ENCODE peak calls at places on chromosomes 13 and 19, in six cellular contexts. One of them, this sample, is unnamed.

GRCh38 chr19:45952691-45953505 is 20.8 kb downstream of the NOVA2 start:
- DNase-seq in IMR-90: peak
- DNase-seq in esophagus squamous epithelium: no peak
- DNase-seq in GM12878: no peak
- DNase-seq in Peyer's patch: no peak
- DNase-seq in GM12891: no peak
- DNase-seq in this sample: no peak

GRCh38 chr19:8248348-8249328 is 39.5 kb downstream of the CERS4 start:
- DNase-seq in GM12891: no peak
- DNase-seq in Peyer's patch: no peak
- DNase-seq in GM12878: no peak
- DNase-seq in esophagus squamous epithelium: no peak
- DNase-seq in IMR-90: no peak
- DNase-seq in this sample: no peak

GRCh38 chr19:53157601-53158000 is 1.3 kb downstream of the ZNF347 start:
- DNase-seq in esophagus squamous epithelium: no peak
- DNase-seq in GM12891: no peak
- DNase-seq in GM12878: no peak
- DNase-seq in IMR-90: peak
- DNase-seq in Peyer's patch: no peak
- DNase-seq in this sample: no peak

GRCh38 chr19:51398096-51398704 is 7.8 kb upstream of the C19orf84 start:
- DNase-seq in IMR-90: peak
- DNase-seq in GM12891: no peak
- DNase-seq in esophagus squamous epithelium: no peak
- DNase-seq in GM12878: no peak
- DNase-seq in Peyer's patch: no peak
- DNase-seq in this sample: no peak

GRCh38 chr13:100432611-100433010 is 156.0 kb downstream of the GGACT start:
- DNase-seq in GM12878: no peak
- DNase-seq in GM12891: no peak
- DNase-seq in Peyer's patch: no peak
- DNase-seq in IMR-90: no peak
- DNase-seq in esophagus squamous epithelium: no peak
- DNase-seq in this sample: no peak

GRCh38 chr13:106479849-106480400 is 55.5 kb downstream of the EFNB2 start:
- DNase-seq in GM12891: no peak
- DNase-seq in GM12878: no peak
- DNase-seq in Peyer's patch: no peak
- DNase-seq in IMR-90: no peak
- DNase-seq in esophagus squamous epithelium: no peak
- DNase-seq in this sample: no peak

GRCh38 chr19:34482380-34483250 is 1.1 kb downstream of the WTIP start:
- DNase-seq in esophagus squamous epithelium: no peak
- DNase-seq in IMR-90: peak
- DNase-seq in GM12891: no peak
- DNase-seq in GM12878: no peak
- DNase-seq in Peyer's patch: no peak
- DNase-seq in this sample: peak

GRCh38 chr13:81540777-81541176 is 1199.9 kb upstream of the SPRY2 start:
- DNase-seq in IMR-90: no peak
- DNase-seq in GM12891: no peak
- DNase-seq in esophagus squamous epithelium: no peak
- DNase-seq in GM12878: no peak
- DNase-seq in Peyer's patch: no peak
- DNase-seq in this sample: no peak

GRCh38 chr19:6911523-6911922 is 24.1 kb downstream of the ADGRE1 start:
- DNase-seq in IMR-90: no peak
- DNase-seq in esophagus squamous epithelium: no peak
- DNase-seq in GM12878: no peak
- DNase-seq in GM12891: no peak
- DNase-seq in Peyer's patch: no peak
- DNase-seq in this sample: no peak

GRCh38 chr13:51768976-51769375 is 35.0 kb downstream of the DHRS12 start:
- DNase-seq in GM12878: no peak
- DNase-seq in esophagus squamous epithelium: no peak
- DNase-seq in IMR-90: no peak
- DNase-seq in GM12891: no peak
- DNase-seq in Peyer's patch: no peak
- DNase-seq in this sample: no peak

GRCh38 chr13:55653497-55653896 is 1487.2 kb upstream of the PRR20A start:
- DNase-seq in IMR-90: no peak
- DNase-seq in Peyer's patch: no peak
- DNase-seq in esophagus squamous epithelium: no peak
- DNase-seq in GM12891: no peak
- DNase-seq in GM12878: no peak
- DNase-seq in this sample: no peak

GRCh38 chr19:5434970-5435641 is 20.1 kb upstream of the ZNRF4 start:
- DNase-seq in IMR-90: peak
- DNase-seq in esophagus squamous epithelium: no peak
- DNase-seq in GM12878: no peak
- DNase-seq in Peyer's patch: no peak
- DNase-seq in GM12891: no peak
- DNase-seq in this sample: no peak

GRCh38 chr13:72208112-72208645 is 341.2 kb upstream of the DACH1 start:
- DNase-seq in GM12878: no peak
- DNase-seq in GM12891: no peak
- DNase-seq in Peyer's patch: no peak
- DNase-seq in IMR-90: no peak
- DNase-seq in esophagus squamous epithelium: no peak
- DNase-seq in this sample: no peak

GRCh38 chr13:108960006-108960405 is 330.6 kb downstream of the MYO16 start:
- DNase-seq in GM12878: no peak
- DNase-seq in GM12891: no peak
- DNase-seq in Peyer's patch: no peak
- DNase-seq in esophagus squamous epithelium: no peak
- DNase-seq in IMR-90: no peak
- DNase-seq in this sample: no peak

GRCh38 chr13:113122571-113123225 is at the start of gene F10:
- DNase-seq in IMR-90: peak
- DNase-seq in GM12891: no peak
- DNase-seq in GM12878: no peak
- DNase-seq in Peyer's patch: peak
- DNase-seq in esophagus squamous epithelium: no peak
- DNase-seq in this sample: peak
- TF ChIP-seq POLR2A in IMR-90: no peak
- TF ChIP-seq POLR2A in GM12891: no peak
- TF ChIP-seq POLR2A in GM12878: no peak
- TF ChIP-seq POLR2A in Peyer's patch: peak
- TF ChIP-seq POLR2A in esophagus squamous epithelium: no peak
- TF ChIP-seq POLR2A in this sample: no peak

GRCh38 chr13:36857273-36857672 is 38.3 kb downstream of the RFXAP start:
- DNase-seq in esophagus squamous epithelium: no peak
- DNase-seq in Peyer's patch: no peak
- DNase-seq in IMR-90: no peak
- DNase-seq in GM12878: no peak
- DNase-seq in GM12891: no peak
- DNase-seq in this sample: no peak
- TF ChIP-seq POLR2A in esophagus squamous epithelium: no peak
- TF ChIP-seq POLR2A in Peyer's patch: no peak
- TF ChIP-seq POLR2A in IMR-90: no peak
- TF ChIP-seq POLR2A in GM12878: no peak
- TF ChIP-seq POLR2A in GM12891: no peak
- TF ChIP-seq POLR2A in this sample: no peak

DNA sequence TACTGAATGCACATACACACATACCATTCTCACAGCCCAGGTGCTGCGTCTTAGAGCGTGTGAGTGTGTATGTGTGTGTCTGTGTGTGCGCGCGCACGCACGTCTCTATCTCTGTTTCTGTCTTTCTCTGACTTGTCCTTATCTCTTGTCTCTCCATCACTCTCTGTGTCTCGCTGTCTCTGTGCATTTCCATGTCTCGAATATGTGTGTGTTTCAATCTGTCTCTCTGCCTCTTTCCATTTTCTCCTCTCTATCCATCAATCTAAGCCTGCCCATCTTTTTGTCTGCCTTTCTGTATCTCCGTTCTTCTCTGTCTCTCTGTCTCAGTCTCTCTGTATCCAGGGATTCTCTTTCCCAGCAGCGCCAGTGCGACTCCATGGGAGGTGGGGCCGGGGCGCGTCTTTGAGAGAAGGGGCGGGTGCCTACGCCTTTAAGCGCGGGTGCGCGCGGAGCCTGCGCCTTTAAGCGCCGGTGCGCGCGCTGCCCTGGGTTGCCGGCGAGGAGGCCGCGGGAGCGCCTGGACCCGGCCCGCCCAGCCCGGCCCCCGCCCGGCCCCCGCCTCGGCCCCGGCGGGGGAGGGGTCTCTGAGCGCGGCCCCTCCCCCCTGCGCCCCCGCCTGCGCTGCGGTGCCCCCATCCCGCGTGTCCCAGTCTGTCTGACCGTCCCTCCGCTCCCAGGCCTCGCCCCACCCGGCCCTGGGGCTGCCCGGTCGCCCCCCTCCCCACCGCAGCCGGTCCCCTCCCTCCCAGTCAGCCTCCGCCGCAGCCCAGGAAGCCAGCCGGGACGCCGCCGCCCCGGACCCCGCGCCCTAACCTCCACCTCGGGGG is at the start of gene LRFN3:
- DNase-seq in esophagus squamous epithelium: no peak
- DNase-seq in Peyer's patch: peak
- DNase-seq in GM12878: no peak
- DNase-seq in IMR-90: peak
- DNase-seq in GM12891: peak
- DNase-seq in this sample: no peak
- TF ChIP-seq POLR2A in esophagus squamous epithelium: no peak
- TF ChIP-seq POLR2A in Peyer's patch: no peak
- TF ChIP-seq POLR2A in GM12878: no peak
- TF ChIP-seq POLR2A in IMR-90: no peak
- TF ChIP-seq POLR2A in GM12891: no peak
- TF ChIP-seq POLR2A in this sample: no peak

GRCh38 chr13:41822560-41822959 is 138.3 kb downstream of the VWA8 start:
- DNase-seq in GM12891: no peak
- DNase-seq in GM12878: no peak
- DNase-seq in esophagus squamous epithelium: no peak
- DNase-seq in Peyer's patch: no peak
- DNase-seq in IMR-90: no peak
- DNase-seq in this sample: no peak

GRCh38 chr13:41825691-41826090 is 135.2 kb downstream of the VWA8 start:
- DNase-seq in GM12878: no peak
- DNase-seq in Peyer's patch: no peak
- DNase-seq in esophagus squamous epithelium: no peak
- DNase-seq in GM12891: no peak
- DNase-seq in IMR-90: peak
- DNase-seq in this sample: no peak

GRCh38 chr13:41816057-41816456 is 144.9 kb downstream of the VWA8 start:
- DNase-seq in esophagus squamous epithelium: no peak
- DNase-seq in IMR-90: no peak
- DNase-seq in GM12878: no peak
- DNase-seq in GM12891: no peak
- DNase-seq in Peyer's patch: no peak
- DNase-seq in this sample: no peak

GRCh38 chr13:41823486-41823885 is 137.4 kb downstream of the VWA8 start:
- DNase-seq in IMR-90: no peak
- DNase-seq in GM12891: no peak
- DNase-seq in GM12878: no peak
- DNase-seq in esophagus squamous epithelium: no peak
- DNase-seq in Peyer's patch: no peak
- DNase-seq in this sample: no peak

DNA sequence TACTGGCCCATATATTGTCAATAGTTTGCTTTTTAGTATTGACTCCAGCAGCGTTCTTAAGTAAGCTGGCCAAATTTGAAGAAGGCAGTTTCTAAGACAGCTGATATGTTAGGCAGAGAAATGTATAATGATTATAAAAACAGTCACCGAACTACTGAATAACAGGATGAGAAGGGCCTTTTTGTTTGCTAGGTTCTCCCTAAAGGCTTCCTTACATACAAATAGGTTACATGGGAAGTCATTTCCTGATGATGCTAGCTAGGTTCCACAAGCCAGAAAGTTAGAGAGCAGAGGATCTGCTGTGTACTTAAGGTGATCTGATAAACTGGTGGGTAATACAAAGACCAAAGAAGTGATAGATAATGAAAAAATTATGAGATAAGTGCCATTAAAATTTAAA is 139.7 kb downstream of the VWA8 start:
- DNase-seq in IMR-90: no peak
- DNase-seq in Peyer's patch: no peak
- DNase-seq in GM12878: no peak
- DNase-seq in GM12891: no peak
- DNase-seq in esophagus squamous epithelium: no peak
- DNase-seq in this sample: no peak
- TF ChIP-seq POLR2A in IMR-90: no peak
- TF ChIP-seq POLR2A in Peyer's patch: no peak
- TF ChIP-seq POLR2A in GM12878: no peak
- TF ChIP-seq POLR2A in GM12891: no peak
- TF ChIP-seq POLR2A in esophagus squamous epithelium: no peak
- TF ChIP-seq POLR2A in this sample: no peak

GRCh38 chr19:4028334-4029246 is 21.1 kb downstream of the PIAS4 start:
- DNase-seq in IMR-90: no peak
- DNase-seq in Peyer's patch: no peak
- DNase-seq in GM12878: no peak
- DNase-seq in GM12891: no peak
- DNase-seq in esophagus squamous epithelium: no peak
- DNase-seq in this sample: no peak
- TF ChIP-seq POLR2A in IMR-90: no peak
- TF ChIP-seq POLR2A in Peyer's patch: no peak
- TF ChIP-seq POLR2A in GM12878: peak
- TF ChIP-seq POLR2A in GM12891: no peak
- TF ChIP-seq POLR2A in esophagus squamous epithelium: no peak
- TF ChIP-seq POLR2A in this sample: no peak

DNA sequence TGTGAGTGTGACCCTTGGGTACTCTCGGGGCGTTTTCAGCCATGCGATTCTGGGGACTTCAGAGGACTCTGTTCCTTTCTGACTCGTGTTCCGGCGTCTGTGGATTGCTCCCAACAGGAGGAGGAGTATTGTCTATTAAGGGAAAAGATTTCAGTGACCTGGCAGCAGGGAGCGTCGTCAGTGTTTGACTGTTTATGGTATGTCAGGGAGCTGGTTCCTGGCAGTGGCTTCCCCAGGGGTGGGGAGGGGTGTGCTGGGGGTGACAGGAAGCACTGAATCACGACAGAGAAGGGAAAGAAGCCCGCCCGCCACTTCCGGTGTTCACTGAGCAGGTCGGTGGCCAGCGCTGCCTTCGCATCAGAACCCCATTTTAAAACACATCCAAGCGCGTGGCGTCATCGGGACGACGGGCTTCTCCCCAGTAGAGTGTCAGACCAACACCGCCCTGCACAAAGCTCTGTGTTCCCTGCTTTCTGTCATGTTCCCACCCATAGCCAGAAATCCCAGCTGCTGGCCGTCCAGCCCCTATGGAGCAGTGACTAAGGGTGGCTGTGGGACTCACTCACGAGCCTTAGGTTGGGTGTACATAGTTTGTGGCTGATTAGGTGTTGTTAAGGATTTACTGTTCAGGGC is 33.8 kb downstream of the COL4A2 start:
- DNase-seq in Peyer's patch: peak
- DNase-seq in IMR-90: peak
- DNase-seq in GM12878: no peak
- DNase-seq in esophagus squamous epithelium: no peak
- DNase-seq in GM12891: no peak
- DNase-seq in this sample: peak
- TF ChIP-seq POLR2A in Peyer's patch: no peak
- TF ChIP-seq POLR2A in IMR-90: peak
- TF ChIP-seq POLR2A in GM12878: no peak
- TF ChIP-seq POLR2A in esophagus squamous epithelium: no peak
- TF ChIP-seq POLR2A in GM12891: no peak
- TF ChIP-seq POLR2A in this sample: no peak

GRCh38 chr13:97255515-97255999 is 33.4 kb downstream of the MBNL2 start:
- DNase-seq in Peyer's patch: no peak
- DNase-seq in GM12878: no peak
- DNase-seq in GM12891: no peak
- DNase-seq in IMR-90: peak
- DNase-seq in esophagus squamous epithelium: no peak
- DNase-seq in this sample: no peak
- TF ChIP-seq POLR2A in Peyer's patch: no peak
- TF ChIP-seq POLR2A in GM12878: no peak
- TF ChIP-seq POLR2A in GM12891: no peak
- TF ChIP-seq POLR2A in IMR-90: no peak
- TF ChIP-seq POLR2A in esophagus squamous epithelium: no peak
- TF ChIP-seq POLR2A in this sample: no peak